ENCODE peak calls at places on chromosomes 1 and 21, in four cellular contexts. Y is PC-9, E is H9, Q is neural progenitor cell. F is an unnamed sample.

GRCh38 chr1:6907676-6908434 is 122.6 kb downstream of the CAMTA1 start:
- DNase-seq in Y (no peak), E (peak; percentile 26), Q (no peak), F (no peak)

GRCh38 chr1:231393668-231394067 is 28.4 kb downstream of the EGLN1 start:
- DNase-seq in Y (no peak), E (no peak), Q (no peak), F (no peak)

GRCh38 chr1:116129537-116129936 is 18.3 kb downstream of the MAB21L3 start:
- DNase-seq in Y (no peak), E (no peak), Q (no peak), F (no peak)

GRCh38 chr1:161174911-161175310 is 2.4 kb downstream of the B4GALT3 start:
- DNase-seq in Y (no peak), E (no peak), Q (no peak), F (no peak)

GRCh38 chr21:46202592-46203202 is 18.4 kb upstream of the SPATC1L start:
- DNase-seq in Y (no peak), E (no peak), Q (no peak), F (no peak)

GRCh38 chr1:53319296-53320101 is 8.4 kb downstream of the LRP8 start:
- DNase-seq in Y (no peak), E (no peak), Q (no peak), F (peak; percentile 86)

GRCh38 chr1:2258122-2258812 is 30.1 kb downstream of the SKI start:
- DNase-seq in Y (peak; percentile 58), E (no peak), Q (no peak), F (peak; percentile 85)

GRCh38 chr1:30275926-30276736 is 447.3 kb downstream of the MATN1 start:
- DNase-seq in Y (no peak), E (peak; percentile 14), Q (no peak), F (no peak)

GRCh38 chr1:114153051-114153620 is 533 bp downstream of the SYT6 start:
- DNase-seq in Y (no peak), E (no peak), Q (no peak), F (peak; percentile 81)

GRCh38 chr1:60978421-60979357 is 103.7 kb upstream of the NFIA start:
- DNase-seq in Y (no peak), E (peak; percentile 46), Q (no peak), F (peak; percentile 49)

GRCh38 chr1:101284021-101284420 is 47.2 kb downstream of the S1PR1 start:
- DNase-seq in Y (no peak), E (no peak), Q (peak; percentile 47), F (no peak)

GRCh38 chr1:173467426-173467825 is 9.7 kb upstream of the PRDX6 start:
- DNase-seq in Y (no peak), E (no peak), Q (no peak), F (peak; percentile 77)

GRCh38 chr1:59692591-59692990 is 122.2 kb upstream of the HOOK1 start:
- DNase-seq in Y (no peak), E (no peak), Q (no peak), F (peak; percentile 86)

GRCh38 chr21:43370091-43370658 is 56.8 kb downstream of the SIK1 start:
- DNase-seq in Y (no peak), E (no peak), Q (no peak), F (no peak)

GRCh38 chr1:42950146-42950480 is 8.6 kb downstream of the SLC2A1 start:
- DNase-seq in Y (peak; percentile 65), E (no peak), Q (no peak), F (peak; percentile 89)

GRCh38 chr1:42947137-42947536 is 11.5 kb downstream of the SLC2A1 start:
- DNase-seq in Y (no peak), E (no peak), Q (no peak), F (no peak)

GRCh38 chr1:42951588-42951987 is 7.1 kb downstream of the SLC2A1 start:
- DNase-seq in Y (no peak), E (no peak), Q (no peak), F (no peak)

GRCh38 chr1:42947965-42948732 is 10.5 kb downstream of the SLC2A1 start:
- DNase-seq in Y (peak; percentile 25), E (no peak), Q (no peak), F (no peak)

GRCh38 chr1:42949312-42950145 is 9.1 kb downstream of the SLC2A1 start:
- DNase-seq in Y (peak; percentile 56), E (no peak), Q (no peak), F (no peak)
- H3K4me1 ChIP-seq in Y (peaks cover 95% of the 10 kb centered on the region), E (peaks cover 13% of the 10 kb centered on the region), Q (peaks cover 64% of the 10 kb centered on the region), F (peaks cover 30% of the 10 kb centered on the region)

GRCh38 chr1:166906647-166907046 is 30.6 kb upstream of the TADA1 start:
- DNase-seq in Y (peak; percentile 48), E (no peak), Q (no peak), F (no peak)

GRCh38 chr1:166910396-166910994 is 34.4 kb upstream of the TADA1 start:
- DNase-seq in Y (peak; percentile 90), E (peak; percentile 77), Q (peak; percentile 84), F (peak; percentile 91)

GRCh38 chr1:166907763-166908162 is 31.7 kb upstream of the TADA1 start:
- DNase-seq in Y (no peak), E (no peak), Q (no peak), F (no peak)

GRCh38 chr1:166907051-166907450 is 31.0 kb upstream of the TADA1 start:
- DNase-seq in Y (no peak), E (no peak), Q (no peak), F (no peak)

GRCh38 chr1:166908942-166909341 is 32.9 kb upstream of the TADA1 start:
- DNase-seq in Y (no peak), E (no peak), Q (no peak), F (no peak)
- H2AFZ ChIP-seq in Y (no peak overlapping the region), E (no peak overlapping the region), Q (no peak overlapping the region), F (no peak overlapping the region)

GRCh38 chr1:230316864-230317745 is 109.0 kb downstream of the PGBD5 start:
- DNase-seq in Y (no peak), E (no peak), Q (no peak), F (peak; percentile 49)
- H3K4me1 ChIP-seq in Y (no peaks in the 10 kb centered on the region), E (no peaks in the 10 kb centered on the region), Q (no peaks in the 10 kb centered on the region), F (no peaks in the 10 kb centered on the region)

DNA sequence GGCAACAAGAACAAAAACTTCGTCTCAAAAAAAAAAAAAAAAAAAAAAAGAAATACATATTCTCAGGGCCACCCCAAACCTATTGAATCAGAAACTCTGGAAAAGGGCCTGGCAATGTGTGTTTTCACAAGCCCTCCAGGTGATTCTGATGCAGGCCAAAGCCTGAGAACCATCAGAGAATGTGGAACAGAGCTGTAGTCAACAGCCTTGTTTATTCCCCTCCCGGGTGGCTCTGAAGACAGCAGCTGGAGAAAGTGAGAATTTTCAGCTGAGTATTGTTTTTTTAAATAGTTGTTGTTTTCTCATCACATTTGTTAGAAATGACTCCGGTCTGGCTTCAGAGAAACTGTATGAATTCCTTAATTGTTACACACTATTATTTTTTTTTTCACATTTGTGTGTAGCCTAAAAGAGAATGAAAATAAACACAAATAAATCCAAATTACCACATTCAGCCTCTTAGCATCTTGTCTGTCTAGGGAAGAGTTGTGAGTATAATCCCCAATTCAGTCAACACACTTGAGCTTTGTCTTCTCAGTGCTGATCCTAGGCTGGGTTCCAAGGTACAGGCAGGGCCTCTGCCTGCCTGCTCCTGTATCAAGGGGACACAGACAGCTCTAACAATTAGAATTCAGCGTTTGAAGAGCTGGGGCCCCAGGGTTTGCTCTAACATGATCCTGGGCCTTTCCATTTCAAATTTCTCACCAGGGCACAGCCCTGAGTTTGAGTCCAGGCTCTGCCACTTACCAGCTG is 6.6 kb upstream of the AZIN2 start:
- DNase-seq in Y (no peak), E (no peak), Q (no peak), F (peak; percentile 5)
- H2AFZ ChIP-seq in Y (no peak overlapping the region), E (no peak overlapping the region), Q (no peak overlapping the region), F (no peak overlapping the region)

F was measured in osteoblast.